ENCODE peak calls at places on chromosome 2, in five cellular contexts. R is stimulated activated CD8-positive, alpha-beta memory T cell treated with anti-CD3 and anti-CD28 coated beads, Interleukin-4, amount 100 ng/mL, for 24 hours; U is uterus; L is NCI-H1417; M is sciatic nerve. J is an unnamed sample.

GRCh38 chr2:200288670-200289429 is 17.6 kb upstream of the SPATS2L start:
- DNase-seq in R (no peak), U (no peak), L (no peak), M (no peak), J (no peak)

GRCh38 chr2:25379535-25379934 is 37.8 kb upstream of the DNMT3A start:
- DNase-seq in R (no peak), U (no peak), L (no peak), M (peak), J (no peak)

GRCh38 chr2:85785027-85785822 is 31.4 kb downstream of the ATOH8 start:
- DNase-seq in R (no peak), U (no peak), L (no peak), M (peak), J (peak)

GRCh38 chr2:47313141-47313691 is 89.7 kb upstream of the MSH2 start:
- DNase-seq in R (no peak), U (no peak), L (no peak), M (no peak), J (no peak)

GRCh38 chr2:650343-651310 is 26.6 kb downstream of the TMEM18 start:
- DNase-seq in R (no peak), U (no peak), L (no peak), M (no peak), J (no peak)

GRCh38 chr2:871175-871727 is 79.4 kb upstream of the SNTG2 start:
- DNase-seq in R (no peak), U (no peak), L (no peak), M (peak), J (no peak)

GRCh38 chr2:142885543-142885942 is 8.1 kb downstream of the KYNU start:
- DNase-seq in R (no peak), U (no peak), L (peak), M (no peak), J (no peak)

GRCh38 chr2:218427741-218428140 is 8.8 kb downstream of the VIL1 start:
- DNase-seq in R (no peak), U (no peak), L (no peak), M (no peak), J (no peak)

GRCh38 chr2:219475697-219476604 is 22.7 kb upstream of the GMPPA start:
- DNase-seq in R (peak), U (peak), L (peak), M (peak), J (no peak)